ENCODE peak calls at places on chromosome 6, in four cellular contexts. One of them, this sample, is unnamed.

GRCh38 chr6:12527339-12527738 is 189.2 kb upstream of the PHACTR1 start:
- DNase-seq in GM12891: no peak
- DNase-seq in GM12878: no peak
- DNase-seq in K562: no peak
- DNase-seq in this sample: no peak

GRCh38 chr6:5580736-5581568 is 319.6 kb downstream of the FARS2 start:
- DNase-seq in GM12891: no peak
- DNase-seq in GM12878: no peak
- DNase-seq in K562: no peak
- DNase-seq in this sample: no peak

GRCh38 chr6:148835920-148836441 is 89.2 kb downstream of the UST start:
- DNase-seq in GM12891: no peak
- DNase-seq in GM12878: no peak
- DNase-seq in K562: no peak
- DNase-seq in this sample: no peak

GRCh38 chr6:40550096-40550731 is 37.0 kb downstream of the LRFN2 start:
- DNase-seq in GM12891: peak
- DNase-seq in GM12878: no peak
- DNase-seq in K562: peak
- DNase-seq in this sample: peak

GRCh38 chr6:111843347-111844147 is 29.7 kb downstream of the FYN start:
- DNase-seq in GM12891: no peak
- DNase-seq in GM12878: no peak
- DNase-seq in K562: peak
- DNase-seq in this sample: no peak

GRCh38 chr6:72944660-72945059 is 280.6 kb downstream of the KHDC1L start:
- DNase-seq in GM12891: no peak
- DNase-seq in GM12878: no peak
- DNase-seq in K562: no peak
- DNase-seq in this sample: no peak

GRCh38 chr6:129342243-129342642 is 367.7 kb downstream of the ARHGAP18 start:
- DNase-seq in GM12891: no peak
- DNase-seq in GM12878: no peak
- DNase-seq in K562: no peak
- DNase-seq in this sample: no peak

GRCh38 chr6:107692351-107692750 is 131.8 kb downstream of the SCML4 start:
- DNase-seq in GM12891: no peak
- DNase-seq in GM12878: no peak
- DNase-seq in K562: no peak
- DNase-seq in this sample: no peak

GRCh38 chr6:15473741-15474161 is 189.1 kb downstream of the DTNBP1 start:
- DNase-seq in GM12891: no peak
- DNase-seq in GM12878: no peak
- DNase-seq in K562: no peak
- DNase-seq in this sample: no peak

GRCh38 chr6:47446974-47447373 is 30.6 kb upstream of the CD2AP start:
- DNase-seq in GM12891: no peak
- DNase-seq in GM12878: no peak
- DNase-seq in K562: no peak
- DNase-seq in this sample: no peak

GRCh38 chr6:13709698-13710551 is 1.7 kb downstream of the RANBP9 start:
- DNase-seq in GM12891: no peak
- DNase-seq in GM12878: no peak
- DNase-seq in K562: peak
- DNase-seq in this sample: no peak

GRCh38 chr6:143680157-143680556 is 2.4 kb downstream of the PHACTR2 start:
- DNase-seq in GM12891: no peak
- DNase-seq in GM12878: no peak
- DNase-seq in K562: no peak
- DNase-seq in this sample: no peak

GRCh38 chr6:107704377-107705013 is 119.6 kb downstream of the SCML4 start:
- DNase-seq in GM12891: no peak
- DNase-seq in GM12878: no peak
- DNase-seq in K562: peak
- DNase-seq in this sample: peak

GRCh38 chr6:141532211-141532610 is 600.5 kb upstream of the GJE1 start:
- DNase-seq in GM12891: no peak
- DNase-seq in GM12878: no peak
- DNase-seq in K562: no peak
- DNase-seq in this sample: no peak

GRCh38 chr6:5333653-5334052 is 72.3 kb downstream of the FARS2 start:
- DNase-seq in GM12891: no peak
- DNase-seq in GM12878: no peak
- DNase-seq in K562: no peak
- DNase-seq in this sample: no peak

GRCh38 chr6:7878401-7878964 is 32.1 kb downstream of the TXNDC5 start:
- DNase-seq in GM12891: no peak
- DNase-seq in GM12878: no peak
- DNase-seq in K562: no peak
- DNase-seq in this sample: no peak

GRCh38 chr6:168908166-168908565 is 345.5 kb downstream of the THBS2 start:
- DNase-seq in GM12891: no peak
- DNase-seq in GM12878: no peak
- DNase-seq in K562: no peak
- DNase-seq in this sample: no peak

GRCh38 chr6:35403544-35404442 is 48.3 kb upstream of the FANCE start:
- DNase-seq in GM12891: no peak
- DNase-seq in GM12878: no peak
- DNase-seq in K562: no peak
- DNase-seq in this sample: no peak

GRCh38 chr6:43833223-43833995 is 63.4 kb downstream of the VEGFA start:
- DNase-seq in GM12891: no peak
- DNase-seq in GM12878: no peak
- DNase-seq in K562: no peak
- DNase-seq in this sample: no peak

GRCh38 chr6:83605517-83605916 is 93.2 kb downstream of the PRSS35 start:
- DNase-seq in GM12891: no peak
- DNase-seq in GM12878: no peak
- DNase-seq in K562: no peak
- DNase-seq in this sample: no peak

GRCh38 chr6:71168233-71168765 is 120.3 kb upstream of the OGFRL1 start:
- DNase-seq in GM12891: no peak
- DNase-seq in GM12878: no peak
- DNase-seq in K562: no peak
- DNase-seq in this sample: no peak

GRCh38 chr6:491233-491632 is 99.7 kb downstream of the IRF4 start:
- DNase-seq in GM12891: no peak
- DNase-seq in GM12878: no peak
- DNase-seq in K562: no peak
- DNase-seq in this sample: no peak

GRCh38 chr6:489762-490161 is 98.2 kb downstream of the IRF4 start:
- DNase-seq in GM12891: no peak
- DNase-seq in GM12878: no peak
- DNase-seq in K562: no peak
- DNase-seq in this sample: no peak

GRCh38 chr6:487956-488355 is 96.4 kb downstream of the IRF4 start:
- DNase-seq in GM12891: no peak
- DNase-seq in GM12878: no peak
- DNase-seq in K562: no peak
- DNase-seq in this sample: no peak

GRCh38 chr6:490251-491037 is 98.9 kb downstream of the IRF4 start:
- DNase-seq in GM12891: no peak
- DNase-seq in GM12878: peak
- DNase-seq in K562: no peak
- DNase-seq in this sample: no peak

DNA sequence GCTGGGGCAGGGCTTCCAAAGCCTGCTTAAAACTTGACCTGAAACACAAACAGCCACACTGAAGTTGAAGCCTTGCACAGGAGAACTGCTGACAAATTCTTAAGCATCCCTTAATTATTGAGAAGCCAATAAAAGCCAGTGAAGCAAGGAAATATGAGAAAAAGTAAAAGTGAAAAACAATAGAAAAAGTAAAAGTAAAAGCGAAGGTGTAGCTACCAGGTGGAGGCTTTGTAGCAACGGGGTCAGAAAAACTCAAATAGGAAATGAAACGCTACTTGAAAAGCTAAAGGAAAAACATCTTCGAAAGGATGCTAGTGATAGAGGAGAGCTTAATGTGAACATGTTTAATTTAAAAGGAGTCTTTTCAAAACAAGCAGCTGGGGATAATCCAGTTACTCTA is 97.4 kb downstream of the IRF4 start:
- DNase-seq in GM12891: no peak
- DNase-seq in GM12878: no peak
- DNase-seq in K562: no peak
- DNase-seq in this sample: no peak
- TF ChIP-seq SPI1 in GM12891: no peak
- TF ChIP-seq SPI1 in GM12878: no peak
- TF ChIP-seq SPI1 in K562: no peak
- TF ChIP-seq SPI1 in this sample: no peak

DNA sequence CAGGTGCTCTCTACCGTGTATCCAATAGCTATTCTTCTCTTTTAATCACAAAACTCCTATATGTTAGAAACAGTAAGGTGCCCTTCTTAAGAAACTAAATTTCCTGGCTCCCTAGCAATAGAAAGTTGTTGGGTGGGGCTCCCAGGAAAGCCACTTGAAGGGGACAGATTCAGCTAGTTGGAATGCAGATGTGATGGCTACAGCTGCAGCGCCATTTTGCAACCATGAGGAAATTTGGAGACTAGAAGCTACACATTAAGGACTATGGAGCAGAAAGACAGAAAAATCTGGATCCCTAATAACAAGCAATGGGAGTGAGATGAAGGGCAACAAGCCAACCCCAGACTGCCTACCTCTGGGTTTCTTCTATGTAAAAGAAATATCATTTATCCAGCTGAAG is 108.8 kb upstream of the AFDN start:
- DNase-seq in GM12891: no peak
- DNase-seq in GM12878: no peak
- DNase-seq in K562: no peak
- DNase-seq in this sample: no peak
- TF ChIP-seq SPI1 in GM12891: no peak
- TF ChIP-seq SPI1 in GM12878: no peak
- TF ChIP-seq SPI1 in K562: no peak
- TF ChIP-seq SPI1 in this sample: no peak

DNA sequence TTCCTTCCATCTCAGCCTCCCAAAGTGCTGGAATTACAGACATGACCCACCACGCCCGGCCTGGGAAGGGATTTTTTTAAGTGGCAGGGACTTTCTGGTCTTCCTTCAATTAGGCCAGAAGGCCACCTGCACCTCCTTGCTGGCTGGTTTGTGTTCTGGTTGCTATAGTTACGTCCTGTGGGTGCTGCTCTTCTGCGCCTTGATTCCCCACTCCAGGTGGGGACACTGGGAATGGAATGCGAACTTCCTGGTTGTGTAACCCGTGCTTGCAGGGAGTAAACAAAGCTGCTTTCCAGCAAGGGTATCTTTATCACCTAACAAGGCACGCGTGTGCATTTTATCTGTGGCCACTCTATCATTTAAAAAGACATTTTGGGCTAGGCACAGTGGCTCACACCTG is 117.7 kb downstream of the PLEKHG1 start:
- DNase-seq in GM12891: no peak
- DNase-seq in GM12878: no peak
- DNase-seq in K562: no peak
- DNase-seq in this sample: no peak
- TF ChIP-seq SPI1 in GM12891: no peak
- TF ChIP-seq SPI1 in GM12878: no peak
- TF ChIP-seq SPI1 in K562: no peak
- TF ChIP-seq SPI1 in this sample: no peak

DNA sequence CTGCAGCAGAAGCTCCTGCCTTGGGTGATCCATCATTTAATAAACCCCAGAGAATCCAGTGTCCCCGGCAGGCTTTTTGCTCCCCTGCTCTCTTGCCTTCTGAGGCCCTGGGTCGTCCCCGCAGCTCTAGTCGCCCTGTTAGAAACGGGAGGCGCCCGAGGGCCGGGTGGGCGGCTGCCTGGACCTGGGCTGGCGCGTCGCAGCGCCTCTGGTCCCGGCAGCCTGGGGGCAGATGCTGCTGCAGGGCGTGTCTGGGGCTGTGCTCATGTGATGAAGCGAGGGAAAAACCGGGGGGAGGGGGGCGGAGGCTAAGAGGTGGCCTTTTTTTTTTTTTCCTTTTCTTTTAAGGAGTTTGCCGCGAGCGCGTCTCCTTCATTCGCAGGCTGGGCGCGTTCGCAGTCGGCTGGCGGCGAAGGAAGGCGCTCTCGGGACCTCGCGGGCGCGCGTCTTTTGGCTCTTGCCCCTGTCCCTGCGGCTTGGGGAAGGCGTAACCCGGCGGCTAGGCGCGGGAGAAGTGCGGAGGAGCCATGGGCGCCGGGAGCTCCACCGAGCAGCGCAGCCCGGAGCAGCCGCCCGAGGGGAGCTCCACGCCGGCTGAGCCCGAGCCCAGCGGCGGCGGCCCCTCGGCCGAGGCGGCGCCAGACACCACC is 394 bp downstream of the AKAP12 start:
- DNase-seq in GM12891: peak
- DNase-seq in GM12878: no peak
- DNase-seq in K562: peak
- DNase-seq in this sample: no peak
- TF ChIP-seq SPI1 in GM12891: no peak
- TF ChIP-seq SPI1 in GM12878: no peak
- TF ChIP-seq SPI1 in K562: no peak
- TF ChIP-seq SPI1 in this sample: no peak

GRCh38 chr6:163489584-163489983 is 75.1 kb downstream of the QKI start:
- DNase-seq in GM12891: no peak
- DNase-seq in GM12878: no peak
- DNase-seq in K562: no peak
- DNase-seq in this sample: no peak
- TF ChIP-seq SPI1 in GM12891: no peak
- TF ChIP-seq SPI1 in GM12878: no peak
- TF ChIP-seq SPI1 in K562: no peak
- TF ChIP-seq SPI1 in this sample: no peak

GRCh38 chr6:163355471-163355991 is 59.0 kb upstream of the QKI start:
- DNase-seq in GM12891: no peak
- DNase-seq in GM12878: no peak
- DNase-seq in K562: no peak
- DNase-seq in this sample: peak
- TF ChIP-seq SPI1 in GM12891: no peak
- TF ChIP-seq SPI1 in GM12878: no peak
- TF ChIP-seq SPI1 in K562: no peak
- TF ChIP-seq SPI1 in this sample: peak

GRCh38 chr6:56699066-56699654 is 56.5 kb upstream of the DST start:
- DNase-seq in GM12891: no peak
- DNase-seq in GM12878: no peak
- DNase-seq in K562: no peak
- DNase-seq in this sample: no peak
- TF ChIP-seq SPI1 in GM12891: no peak
- TF ChIP-seq SPI1 in GM12878: no peak
- TF ChIP-seq SPI1 in K562: no peak
- TF ChIP-seq SPI1 in this sample: no peak

This sample was measured in HL-60.